ENCODE peak calls at places on chromosomes 7 and 10, in eight cellular contexts. One of them, this sample, is unnamed.

GRCh38 chr10:117133273-117134083 is 4.6 kb downstream of the VAX1 start:
- DNase-seq in foreskin fibroblast: peak
- DNase-seq in CD14-positive monocyte: no peak
- DNase-seq in esophagus squamous epithelium: no peak
- DNase-seq in thoracic aorta: no peak
- DNase-seq in GM12865: no peak
- DNase-seq in mesothelial cell of epicardium: no peak
- DNase-seq in neural progenitor cell: peak
- DNase-seq in this sample: no peak

GRCh38 chr7:2008936-2009540 is 223.7 kb downstream of the MAD1L1 start:
- DNase-seq in GM12865: no peak
- DNase-seq in mesothelial cell of epicardium: no peak
- DNase-seq in thoracic aorta: no peak
- DNase-seq in neural progenitor cell: no peak
- DNase-seq in CD14-positive monocyte: peak
- DNase-seq in foreskin fibroblast: no peak
- DNase-seq in esophagus squamous epithelium: no peak
- DNase-seq in this sample: no peak

GRCh38 chr10:96645191-96645721 is 58.4 kb upstream of the TM9SF3 start:
- DNase-seq in GM12865: peak
- DNase-seq in neural progenitor cell: no peak
- DNase-seq in esophagus squamous epithelium: no peak
- DNase-seq in thoracic aorta: no peak
- DNase-seq in mesothelial cell of epicardium: no peak
- DNase-seq in foreskin fibroblast: no peak
- DNase-seq in CD14-positive monocyte: peak
- DNase-seq in this sample: no peak

GRCh38 chr7:132557489-132558044 is 18.7 kb downstream of the PLXNA4 start:
- DNase-seq in GM12865: no peak
- DNase-seq in mesothelial cell of epicardium: no peak
- DNase-seq in thoracic aorta: no peak
- DNase-seq in esophagus squamous epithelium: no peak
- DNase-seq in foreskin fibroblast: no peak
- DNase-seq in neural progenitor cell: no peak
- DNase-seq in CD14-positive monocyte: no peak
- DNase-seq in this sample: no peak

GRCh38 chr10:114963908-114964307 is 25.9 kb downstream of the TRUB1 start:
- DNase-seq in CD14-positive monocyte: no peak
- DNase-seq in esophagus squamous epithelium: no peak
- DNase-seq in neural progenitor cell: no peak
- DNase-seq in mesothelial cell of epicardium: no peak
- DNase-seq in GM12865: no peak
- DNase-seq in thoracic aorta: no peak
- DNase-seq in foreskin fibroblast: no peak
- DNase-seq in this sample: no peak

GRCh38 chr7:17408245-17408903 is 109.9 kb downstream of the AHR start:
- DNase-seq in thoracic aorta: peak
- DNase-seq in mesothelial cell of epicardium: no peak
- DNase-seq in foreskin fibroblast: peak
- DNase-seq in esophagus squamous epithelium: no peak
- DNase-seq in CD14-positive monocyte: peak
- DNase-seq in GM12865: no peak
- DNase-seq in neural progenitor cell: no peak
- DNase-seq in this sample: peak

GRCh38 chr10:8375137-8375536 is 320.6 kb downstream of the GATA3 start:
- DNase-seq in GM12865: no peak
- DNase-seq in thoracic aorta: no peak
- DNase-seq in foreskin fibroblast: no peak
- DNase-seq in CD14-positive monocyte: no peak
- DNase-seq in esophagus squamous epithelium: no peak
- DNase-seq in mesothelial cell of epicardium: no peak
- DNase-seq in neural progenitor cell: no peak
- DNase-seq in this sample: no peak

GRCh38 chr7:77537595-77538185 is 595 bp downstream of the PTPN12 start:
- DNase-seq in foreskin fibroblast: peak
- DNase-seq in GM12865: peak
- DNase-seq in esophagus squamous epithelium: no peak
- DNase-seq in CD14-positive monocyte: no peak
- DNase-seq in neural progenitor cell: peak
- DNase-seq in thoracic aorta: no peak
- DNase-seq in mesothelial cell of epicardium: peak
- DNase-seq in this sample: no peak

GRCh38 chr7:99314504-99314903 is 11.2 kb upstream of the ARPC1A start:
- DNase-seq in neural progenitor cell: no peak
- DNase-seq in esophagus squamous epithelium: no peak
- DNase-seq in CD14-positive monocyte: no peak
- DNase-seq in foreskin fibroblast: no peak
- DNase-seq in GM12865: peak
- DNase-seq in thoracic aorta: no peak
- DNase-seq in mesothelial cell of epicardium: no peak
- DNase-seq in this sample: no peak

GRCh38 chr7:31059551-31059950 is 7.4 kb downstream of the ADCYAP1R1 start:
- DNase-seq in CD14-positive monocyte: no peak
- DNase-seq in GM12865: no peak
- DNase-seq in neural progenitor cell: peak
- DNase-seq in esophagus squamous epithelium: no peak
- DNase-seq in mesothelial cell of epicardium: no peak
- DNase-seq in thoracic aorta: no peak
- DNase-seq in foreskin fibroblast: no peak
- DNase-seq in this sample: no peak

GRCh38 chr10:105605104-105605503 is 964.0 kb downstream of the SORCS3 start:
- DNase-seq in thoracic aorta: no peak
- DNase-seq in esophagus squamous epithelium: no peak
- DNase-seq in foreskin fibroblast: no peak
- DNase-seq in GM12865: no peak
- DNase-seq in CD14-positive monocyte: no peak
- DNase-seq in mesothelial cell of epicardium: no peak
- DNase-seq in neural progenitor cell: no peak
- DNase-seq in this sample: no peak

GRCh38 chr7:115662676-115663075 is 367.9 kb downstream of the TFEC start:
- DNase-seq in CD14-positive monocyte: no peak
- DNase-seq in neural progenitor cell: no peak
- DNase-seq in esophagus squamous epithelium: no peak
- DNase-seq in foreskin fibroblast: peak
- DNase-seq in GM12865: no peak
- DNase-seq in mesothelial cell of epicardium: no peak
- DNase-seq in thoracic aorta: no peak
- DNase-seq in this sample: no peak

GRCh38 chr7:117731455-117731854 is 141.8 kb downstream of the CTTNBP2 start:
- DNase-seq in esophagus squamous epithelium: no peak
- DNase-seq in CD14-positive monocyte: no peak
- DNase-seq in neural progenitor cell: no peak
- DNase-seq in mesothelial cell of epicardium: no peak
- DNase-seq in GM12865: peak
- DNase-seq in thoracic aorta: no peak
- DNase-seq in foreskin fibroblast: no peak
- DNase-seq in this sample: no peak

GRCh38 chr7:40680657-40681056 is 545.9 kb downstream of the SUGCT start:
- DNase-seq in thoracic aorta: no peak
- DNase-seq in mesothelial cell of epicardium: no peak
- DNase-seq in CD14-positive monocyte: no peak
- DNase-seq in neural progenitor cell: peak
- DNase-seq in esophagus squamous epithelium: no peak
- DNase-seq in GM12865: no peak
- DNase-seq in foreskin fibroblast: peak
- DNase-seq in this sample: no peak

GRCh38 chr7:150944066-150945042 is 33.8 kb downstream of the KCNH2 start:
- DNase-seq in esophagus squamous epithelium: no peak
- DNase-seq in thoracic aorta: no peak
- DNase-seq in mesothelial cell of epicardium: peak
- DNase-seq in GM12865: no peak
- DNase-seq in neural progenitor cell: no peak
- DNase-seq in foreskin fibroblast: no peak
- DNase-seq in CD14-positive monocyte: no peak
- DNase-seq in this sample: no peak

GRCh38 chr7:102261451-102261850 is 25.2 kb upstream of the SH2B2 start:
- DNase-seq in esophagus squamous epithelium: no peak
- DNase-seq in CD14-positive monocyte: no peak
- DNase-seq in mesothelial cell of epicardium: no peak
- DNase-seq in foreskin fibroblast: no peak
- DNase-seq in GM12865: no peak
- DNase-seq in neural progenitor cell: no peak
- DNase-seq in thoracic aorta: no peak
- DNase-seq in this sample: no peak

GRCh38 chr7:159010411-159010810 is 134.3 kb downstream of the VIPR2 start:
- DNase-seq in CD14-positive monocyte: no peak
- DNase-seq in thoracic aorta: no peak
- DNase-seq in GM12865: no peak
- DNase-seq in esophagus squamous epithelium: no peak
- DNase-seq in mesothelial cell of epicardium: no peak
- DNase-seq in neural progenitor cell: no peak
- DNase-seq in foreskin fibroblast: no peak
- DNase-seq in this sample: no peak
- TF ChIP-seq CTCF in CD14-positive monocyte: no peak
- TF ChIP-seq CTCF in thoracic aorta: no peak
- TF ChIP-seq CTCF in GM12865: no peak
- TF ChIP-seq CTCF in esophagus squamous epithelium: no peak
- TF ChIP-seq CTCF in mesothelial cell of epicardium: no peak
- TF ChIP-seq CTCF in neural progenitor cell: no peak
- TF ChIP-seq CTCF in foreskin fibroblast: no peak
- TF ChIP-seq CTCF in this sample: no peak

DNA sequence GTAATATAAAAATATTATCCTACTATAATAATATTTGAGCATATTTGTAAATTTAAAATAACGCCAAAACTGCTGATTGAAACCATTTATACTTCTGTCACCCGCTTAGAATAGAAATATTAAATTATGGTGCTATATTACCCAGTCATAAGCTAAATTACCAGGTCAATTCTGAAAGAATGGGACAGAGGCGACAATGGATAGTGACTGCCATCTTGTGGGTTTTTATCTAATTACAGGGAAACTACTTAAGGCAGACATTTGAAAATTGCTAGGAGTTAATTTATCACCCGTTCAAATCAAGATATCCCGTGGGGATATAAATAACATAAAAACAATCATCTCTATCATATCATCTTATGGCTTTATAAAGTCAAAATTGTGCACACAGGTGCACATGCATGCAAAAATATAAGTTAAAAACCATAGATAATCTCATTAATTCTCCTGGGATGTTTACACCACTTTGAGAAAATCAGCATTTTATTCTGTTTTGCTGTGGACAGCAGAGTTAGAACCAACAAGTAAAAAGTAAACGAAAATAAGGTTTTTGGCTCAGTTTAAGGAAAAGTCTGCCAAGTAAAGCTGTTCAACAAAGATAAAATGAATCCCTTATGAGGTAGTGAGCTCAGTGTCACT is 41.3 kb upstream of the HPSE2 start:
- DNase-seq in neural progenitor cell: peak
- DNase-seq in CD14-positive monocyte: no peak
- DNase-seq in mesothelial cell of epicardium: no peak
- DNase-seq in esophagus squamous epithelium: no peak
- DNase-seq in foreskin fibroblast: peak
- DNase-seq in thoracic aorta: no peak
- DNase-seq in GM12865: peak
- DNase-seq in this sample: no peak
- TF ChIP-seq CTCF in neural progenitor cell: peak
- TF ChIP-seq CTCF in CD14-positive monocyte: peak
- TF ChIP-seq CTCF in mesothelial cell of epicardium: no peak
- TF ChIP-seq CTCF in esophagus squamous epithelium: no peak
- TF ChIP-seq CTCF in foreskin fibroblast: peak
- TF ChIP-seq CTCF in thoracic aorta: no peak
- TF ChIP-seq CTCF in GM12865: peak
- TF ChIP-seq CTCF in this sample: peak

GRCh38 chr7:26278769-26279168 is 12.9 kb upstream of the SNX10 start:
- DNase-seq in mesothelial cell of epicardium: no peak
- DNase-seq in neural progenitor cell: no peak
- DNase-seq in thoracic aorta: no peak
- DNase-seq in esophagus squamous epithelium: no peak
- DNase-seq in GM12865: peak
- DNase-seq in foreskin fibroblast: no peak
- DNase-seq in CD14-positive monocyte: no peak
- DNase-seq in this sample: no peak
- TF ChIP-seq CTCF in mesothelial cell of epicardium: no peak
- TF ChIP-seq CTCF in neural progenitor cell: no peak
- TF ChIP-seq CTCF in thoracic aorta: no peak
- TF ChIP-seq CTCF in esophagus squamous epithelium: peak
- TF ChIP-seq CTCF in GM12865: no peak
- TF ChIP-seq CTCF in foreskin fibroblast: no peak
- TF ChIP-seq CTCF in CD14-positive monocyte: peak
- TF ChIP-seq CTCF in this sample: no peak

DNA sequence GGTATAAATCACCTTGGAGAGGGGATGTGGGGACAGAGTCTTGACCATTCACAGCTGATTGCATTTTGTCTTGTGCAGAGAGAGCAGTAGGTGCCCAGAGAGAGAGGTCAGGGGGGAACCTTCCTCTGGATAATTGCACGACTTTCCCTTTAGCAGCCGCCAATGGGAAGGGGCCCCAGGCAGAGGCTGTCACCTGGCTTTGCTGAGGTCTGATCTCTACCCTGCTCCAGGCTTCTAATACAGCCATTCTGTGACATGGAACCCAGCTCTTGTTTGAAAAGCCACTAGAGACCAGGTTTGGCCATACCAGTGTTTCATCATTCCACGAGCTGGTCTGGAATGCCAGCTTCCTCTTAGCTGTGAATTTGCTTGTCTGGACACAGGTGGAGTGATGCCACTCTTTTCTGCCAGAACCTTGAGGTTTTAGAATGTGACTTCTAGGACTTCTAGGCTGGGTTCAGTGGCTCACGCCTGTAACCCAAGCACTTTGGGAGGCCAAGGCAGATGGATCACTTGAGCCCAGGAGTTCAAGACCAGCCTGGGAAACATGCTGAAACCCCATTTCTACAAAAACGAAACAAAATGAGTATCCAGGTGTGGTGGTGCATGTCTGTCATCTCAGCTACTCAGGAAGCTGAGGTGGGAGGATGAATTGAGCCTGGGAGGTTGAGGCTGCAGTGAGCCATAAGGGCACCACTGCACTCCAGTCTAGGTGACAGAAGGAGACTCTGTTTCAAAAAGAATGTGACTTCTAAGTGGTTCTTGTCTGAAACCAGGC is 159.9 kb downstream of the CAMK1D start:
- DNase-seq in esophagus squamous epithelium: no peak
- DNase-seq in GM12865: peak
- DNase-seq in thoracic aorta: no peak
- DNase-seq in CD14-positive monocyte: no peak
- DNase-seq in mesothelial cell of epicardium: peak
- DNase-seq in foreskin fibroblast: no peak
- DNase-seq in neural progenitor cell: no peak
- DNase-seq in this sample: no peak
- TF ChIP-seq CTCF in esophagus squamous epithelium: no peak
- TF ChIP-seq CTCF in GM12865: no peak
- TF ChIP-seq CTCF in thoracic aorta: no peak
- TF ChIP-seq CTCF in CD14-positive monocyte: no peak
- TF ChIP-seq CTCF in mesothelial cell of epicardium: no peak
- TF ChIP-seq CTCF in foreskin fibroblast: no peak
- TF ChIP-seq CTCF in neural progenitor cell: no peak
- TF ChIP-seq CTCF in this sample: no peak

DNA sequence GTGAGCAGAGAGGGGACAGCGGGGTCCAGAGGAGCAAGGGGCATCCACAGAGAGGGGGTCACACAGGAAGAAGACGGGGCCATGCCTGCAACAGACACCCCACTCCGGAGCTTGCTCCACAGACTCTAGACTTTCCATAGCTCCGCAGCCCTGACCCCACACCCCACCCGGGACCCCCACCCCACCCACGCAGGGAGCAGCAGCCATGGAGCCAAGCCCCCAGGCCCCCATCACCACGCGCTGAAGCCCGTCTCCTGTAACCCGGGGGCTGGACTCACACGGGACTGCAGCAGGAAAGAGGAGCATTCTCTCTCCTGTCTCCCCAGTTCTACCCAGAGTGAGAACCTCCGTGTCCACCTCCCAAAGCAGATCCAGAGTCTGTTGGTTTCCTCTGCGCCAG is 38.8 kb upstream of the ADGRA1 start:
- DNase-seq in esophagus squamous epithelium: no peak
- DNase-seq in CD14-positive monocyte: no peak
- DNase-seq in foreskin fibroblast: no peak
- DNase-seq in mesothelial cell of epicardium: no peak
- DNase-seq in thoracic aorta: no peak
- DNase-seq in neural progenitor cell: no peak
- DNase-seq in GM12865: no peak
- DNase-seq in this sample: no peak
- TF ChIP-seq CTCF in esophagus squamous epithelium: no peak
- TF ChIP-seq CTCF in CD14-positive monocyte: no peak
- TF ChIP-seq CTCF in foreskin fibroblast: no peak
- TF ChIP-seq CTCF in mesothelial cell of epicardium: no peak
- TF ChIP-seq CTCF in thoracic aorta: no peak
- TF ChIP-seq CTCF in neural progenitor cell: no peak
- TF ChIP-seq CTCF in GM12865: no peak
- TF ChIP-seq CTCF in this sample: no peak